ENCODE peak calls at places on chromosomes 7 and 10, in seven cellular contexts. O is NCI-H2081, N is testis, X is colonic mucosa, M is T-helper 2 cell, K is GM03348, F is tibial nerve. B is an unnamed sample.

GRCh38 chr10:7874864-7875263 is 56.6 kb downstream of the TAF3 start:
- DNase-seq in O (no peak), M (no peak), X (no peak), N (no peak), F (no peak), K (no peak), B (no peak)

GRCh38 chr10:32773105-32773504 is 184.9 kb downstream of the ITGB1 start:
- DNase-seq in K (no peak), O (no peak), M (no peak), N (no peak), X (no peak), F (no peak), B (no peak)

GRCh38 chr7:108459922-108460551 is 3.8 kb upstream of the NRCAM start:
- DNase-seq in N (peak), O (peak), X (no peak), K (peak), F (no peak), M (no peak), B (peak)

GRCh38 chr7:106015586-106016218 is 52.6 kb downstream of the CDHR3 start:
- DNase-seq in M (no peak), O (no peak), X (no peak), N (no peak), F (no peak), K (no peak), B (no peak)

GRCh38 chr10:1957057-1957456 is 219.7 kb upstream of the ADARB2 start:
- DNase-seq in N (no peak), O (no peak), K (no peak), X (no peak), F (no peak), M (no peak), B (no peak)

GRCh38 chr10:4183761-4184261 is 398.8 kb upstream of the KLF6 start:
- DNase-seq in X (no peak), M (no peak), F (no peak), N (no peak), K (no peak), O (no peak), B (no peak)

GRCh38 chr10:123519861-123520260 is 146.3 kb upstream of the GPR26 start:
- DNase-seq in K (no peak), O (no peak), X (peak), F (no peak), N (no peak), M (no peak), B (no peak)

GRCh38 chr10:79386637-79387465 is 39.6 kb downstream of the PPIF start:
- DNase-seq in O (no peak), N (no peak), K (no peak), M (no peak), X (peak), F (peak), B (peak)

GRCh38 chr10:114647545-114648138 is 10.4 kb downstream of the ABLIM1 start:
- DNase-seq in X (no peak), K (peak), O (no peak), M (no peak), F (no peak), N (no peak), B (no peak)

GRCh38 chr10:130354976-130355795 is 219.0 kb downstream of the GLRX3 start:
- DNase-seq in O (no peak), F (no peak), N (no peak), K (no peak), X (no peak), M (no peak), B (no peak)

GRCh38 chr7:605661-606450 is 86.2 kb upstream of the PDGFA start:
- DNase-seq in F (no peak), X (no peak), O (no peak), N (peak), K (no peak), M (no peak), B (no peak)

GRCh38 chr7:43135129-43135528 is 22.7 kb downstream of the HECW1 start:
- DNase-seq in K (no peak), F (no peak), N (no peak), M (no peak), X (no peak), O (no peak), B (no peak)

GRCh38 chr10:58050575-58050974 is 217.1 kb downstream of the IPMK start:
- DNase-seq in K (no peak), F (no peak), M (no peak), O (no peak), X (no peak), N (no peak), B (no peak)

GRCh38 chr7:6442114-6442513 is 5.6 kb downstream of the DAGLB start:
- DNase-seq in M (no peak), N (peak), X (no peak), O (no peak), K (no peak), F (no peak), B (peak)

GRCh38 chr10:68297264-68297663 is 34.6 kb upstream of the HNRNPH3 start:
- DNase-seq in X (no peak), K (no peak), O (no peak), N (no peak), F (no peak), M (no peak), B (no peak)

GRCh38 chr10:121667948-121668335 is 69.7 kb upstream of the FGFR2 start:
- DNase-seq in F (no peak), N (no peak), M (no peak), O (no peak), X (no peak), K (no peak), B (no peak)

GRCh38 chr10:133565441-133566294 is at the start of gene SYCE1:
- DNase-seq in M (no peak), O (no peak), N (peak), X (no peak), F (peak), K (no peak), B (no peak)

GRCh38 chr7:116539879-116540278 is 15.0 kb downstream of the CAV1 start:
- DNase-seq in M (no peak), N (no peak), K (no peak), O (no peak), F (no peak), X (no peak), B (no peak)

GRCh38 chr7:57425969-57426628 is 23.9 kb upstream of the ZNF716 start:
- DNase-seq in F (no peak), K (no peak), M (no peak), X (no peak), N (peak), O (no peak), B (no peak)

GRCh38 chr7:491292-491957 is 28.2 kb downstream of the PDGFA start:
- DNase-seq in F (no peak), O (no peak), M (no peak), N (no peak), K (no peak), X (no peak), B (no peak)

B was measured in CD8-positive, alpha-beta memory T cell.